ENCODE peak calls at places on chromosome 14, in five cellular contexts. One of them, this sample, is unnamed.

GRCh38 chr14:22339277-22339676 is 249.7 kb downstream of the DAD1 start:
- DNase-seq in suprapubic skin: peak
- DNase-seq in GM12891: no peak
- DNase-seq in HCT116: no peak
- DNase-seq in esophagus muscularis mucosa: no peak
- DNase-seq in this sample: no peak

GRCh38 chr14:90495357-90496276 is 98.8 kb downstream of the CALM1 start:
- DNase-seq in suprapubic skin: no peak
- DNase-seq in HCT116: no peak
- DNase-seq in GM12891: peak
- DNase-seq in esophagus muscularis mucosa: no peak
- DNase-seq in this sample: no peak

GRCh38 chr14:61891810-61892209 is 129.6 kb downstream of the SNAPC1 start:
- DNase-seq in suprapubic skin: no peak
- DNase-seq in GM12891: no peak
- DNase-seq in esophagus muscularis mucosa: no peak
- DNase-seq in HCT116: no peak
- DNase-seq in this sample: no peak

GRCh38 chr14:93090826-93091583 is 24.7 kb downstream of the ITPK1 start:
- DNase-seq in suprapubic skin: no peak
- DNase-seq in GM12891: no peak
- DNase-seq in esophagus muscularis mucosa: no peak
- DNase-seq in HCT116: no peak
- DNase-seq in this sample: no peak

GRCh38 chr14:93303659-93304058 is 29.2 kb downstream of the BTBD7 start:
- DNase-seq in esophagus muscularis mucosa: no peak
- DNase-seq in GM12891: no peak
- DNase-seq in HCT116: no peak
- DNase-seq in suprapubic skin: no peak
- DNase-seq in this sample: no peak

GRCh38 chr14:92692822-92693226 is 55.6 kb downstream of the LGMN start:
- DNase-seq in GM12891: no peak
- DNase-seq in esophagus muscularis mucosa: no peak
- DNase-seq in suprapubic skin: no peak
- DNase-seq in HCT116: no peak
- DNase-seq in this sample: peak

GRCh38 chr14:50366589-50366988 is 30.1 kb downstream of the CDKL1 start:
- DNase-seq in suprapubic skin: no peak
- DNase-seq in esophagus muscularis mucosa: no peak
- DNase-seq in HCT116: no peak
- DNase-seq in GM12891: no peak
- DNase-seq in this sample: no peak

GRCh38 chr14:73743431-73743931 is 29.3 kb upstream of the PNMA1 start:
- DNase-seq in esophagus muscularis mucosa: no peak
- DNase-seq in HCT116: no peak
- DNase-seq in GM12891: peak
- DNase-seq in suprapubic skin: peak
- DNase-seq in this sample: no peak

GRCh38 chr14:49173765-49174373 is 412.3 kb downstream of the RPS29 start:
- DNase-seq in suprapubic skin: no peak
- DNase-seq in HCT116: peak
- DNase-seq in esophagus muscularis mucosa: no peak
- DNase-seq in GM12891: peak
- DNase-seq in this sample: no peak

GRCh38 chr14:54893151-54893760 is 9.4 kb downstream of the GCH1 start:
- DNase-seq in HCT116: peak
- DNase-seq in suprapubic skin: no peak
- DNase-seq in esophagus muscularis mucosa: no peak
- DNase-seq in GM12891: no peak
- DNase-seq in this sample: no peak

GRCh38 chr14:88352299-88353097 is 29.4 kb upstream of the KCNK10 start:
- DNase-seq in GM12891: no peak
- DNase-seq in esophagus muscularis mucosa: no peak
- DNase-seq in HCT116: no peak
- DNase-seq in suprapubic skin: no peak
- DNase-seq in this sample: no peak

GRCh38 chr14:28766505-28767238 is at the start of gene FOXG1:
- DNase-seq in suprapubic skin: no peak
- DNase-seq in esophagus muscularis mucosa: no peak
- DNase-seq in GM12891: peak
- DNase-seq in HCT116: no peak
- DNase-seq in this sample: no peak

GRCh38 chr14:85195872-85196477 is 334.0 kb upstream of the FLRT2 start:
- DNase-seq in GM12891: no peak
- DNase-seq in suprapubic skin: no peak
- DNase-seq in esophagus muscularis mucosa: no peak
- DNase-seq in HCT116: no peak
- DNase-seq in this sample: no peak

GRCh38 chr14:65335548-65335947 is 77.0 kb upstream of the FUT8 start:
- DNase-seq in HCT116: no peak
- DNase-seq in esophagus muscularis mucosa: no peak
- DNase-seq in GM12891: no peak
- DNase-seq in suprapubic skin: no peak
- DNase-seq in this sample: no peak

GRCh38 chr14:90375934-90376333 is 20.9 kb upstream of the CALM1 start:
- DNase-seq in esophagus muscularis mucosa: no peak
- DNase-seq in GM12891: no peak
- DNase-seq in HCT116: no peak
- DNase-seq in suprapubic skin: no peak
- DNase-seq in this sample: no peak

GRCh38 chr14:65277027-65277426 is 135.5 kb upstream of the FUT8 start:
- DNase-seq in GM12891: no peak
- DNase-seq in HCT116: no peak
- DNase-seq in suprapubic skin: no peak
- DNase-seq in esophagus muscularis mucosa: no peak
- DNase-seq in this sample: no peak

GRCh38 chr14:27190286-27190685 is 592.5 kb upstream of the NOVA1 start:
- DNase-seq in GM12891: no peak
- DNase-seq in esophagus muscularis mucosa: no peak
- DNase-seq in HCT116: no peak
- DNase-seq in suprapubic skin: no peak
- DNase-seq in this sample: no peak

GRCh38 chr14:77869350-77869749 is 69.4 kb downstream of the ADCK1 start:
- DNase-seq in GM12891: no peak
- DNase-seq in esophagus muscularis mucosa: no peak
- DNase-seq in suprapubic skin: no peak
- DNase-seq in HCT116: no peak
- DNase-seq in this sample: no peak

GRCh38 chr14:44438936-44439335 is 68.1 kb downstream of the FSCB start:
- DNase-seq in esophagus muscularis mucosa: no peak
- DNase-seq in HCT116: no peak
- DNase-seq in GM12891: no peak
- DNase-seq in suprapubic skin: no peak
- DNase-seq in this sample: no peak

GRCh38 chr14:93207468-93208308 is 632 bp downstream of the UBR7 start:
- DNase-seq in suprapubic skin: no peak
- DNase-seq in GM12891: no peak
- DNase-seq in esophagus muscularis mucosa: no peak
- DNase-seq in HCT116: no peak
- DNase-seq in this sample: no peak

GRCh38 chr14:60845523-60845922 is 111.0 kb downstream of the MNAT1 start:
- DNase-seq in esophagus muscularis mucosa: no peak
- DNase-seq in GM12891: peak
- DNase-seq in HCT116: no peak
- DNase-seq in suprapubic skin: no peak
- DNase-seq in this sample: no peak

GRCh38 chr14:89588016-89588415 is 171.0 kb upstream of the FOXN3 start:
- DNase-seq in suprapubic skin: no peak
- DNase-seq in esophagus muscularis mucosa: no peak
- DNase-seq in HCT116: no peak
- DNase-seq in GM12891: no peak
- DNase-seq in this sample: no peak

GRCh38 chr14:92348154-92348553 is 25.2 kb downstream of the SLC24A4 start:
- DNase-seq in GM12891: no peak
- DNase-seq in HCT116: no peak
- DNase-seq in esophagus muscularis mucosa: no peak
- DNase-seq in suprapubic skin: no peak
- DNase-seq in this sample: no peak

DNA sequence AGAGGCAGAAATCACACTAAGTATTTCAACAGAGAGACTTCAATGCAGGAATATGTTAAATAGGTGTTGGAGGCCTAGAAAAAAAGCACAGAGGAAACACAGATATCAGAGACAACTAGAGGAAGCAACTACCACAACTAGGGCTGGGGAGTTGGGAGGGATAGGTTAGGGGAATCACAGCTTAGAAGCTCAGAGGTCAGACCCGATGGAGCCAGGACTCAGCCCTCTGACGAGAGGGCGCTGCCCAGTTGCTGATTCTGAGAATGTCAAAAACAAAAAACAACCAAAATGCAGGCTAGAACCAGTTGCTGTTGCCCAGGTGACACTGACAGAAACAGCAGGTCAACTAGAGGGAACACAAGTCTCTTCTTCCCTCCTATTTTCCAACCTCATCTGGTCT is 2.9 kb upstream of the GARIN2 start:
- DNase-seq in suprapubic skin: no peak
- DNase-seq in HCT116: no peak
- DNase-seq in esophagus muscularis mucosa: no peak
- DNase-seq in GM12891: no peak
- DNase-seq in this sample: no peak
- TF ChIP-seq POLR2AphosphoS5 in suprapubic skin: no peak
- TF ChIP-seq POLR2AphosphoS5 in HCT116: no peak
- TF ChIP-seq POLR2AphosphoS5 in esophagus muscularis mucosa: no peak
- TF ChIP-seq POLR2AphosphoS5 in GM12891: no peak
- TF ChIP-seq POLR2AphosphoS5 in this sample: no peak

GRCh38 chr14:52694761-52695480 is 437 bp downstream of the ERO1A start:
- DNase-seq in esophagus muscularis mucosa: no peak
- DNase-seq in GM12891: peak
- DNase-seq in suprapubic skin: no peak
- DNase-seq in HCT116: no peak
- DNase-seq in this sample: no peak

GRCh38 chr14:52693004-52693403 is 2.4 kb downstream of the ERO1A start:
- DNase-seq in HCT116: no peak
- DNase-seq in esophagus muscularis mucosa: no peak
- DNase-seq in GM12891: no peak
- DNase-seq in suprapubic skin: no peak
- DNase-seq in this sample: no peak

GRCh38 chr14:52695481-52696091 is at the start of gene ERO1A:
- DNase-seq in suprapubic skin: peak
- DNase-seq in HCT116: no peak
- DNase-seq in GM12891: peak
- DNase-seq in esophagus muscularis mucosa: peak
- DNase-seq in this sample: peak

GRCh38 chr14:52692248-52692962 is 3.0 kb downstream of the ERO1A start:
- DNase-seq in HCT116: no peak
- DNase-seq in esophagus muscularis mucosa: no peak
- DNase-seq in GM12891: no peak
- DNase-seq in suprapubic skin: no peak
- DNase-seq in this sample: no peak

GRCh38 chr14:52693532-52693931 is 1.8 kb downstream of the ERO1A start:
- DNase-seq in esophagus muscularis mucosa: no peak
- DNase-seq in GM12891: no peak
- DNase-seq in suprapubic skin: no peak
- DNase-seq in HCT116: no peak
- DNase-seq in this sample: no peak
- TF ChIP-seq POLR2AphosphoS5 in esophagus muscularis mucosa: no peak
- TF ChIP-seq POLR2AphosphoS5 in GM12891: no peak
- TF ChIP-seq POLR2AphosphoS5 in suprapubic skin: no peak
- TF ChIP-seq POLR2AphosphoS5 in HCT116: no peak
- TF ChIP-seq POLR2AphosphoS5 in this sample: no peak

DNA sequence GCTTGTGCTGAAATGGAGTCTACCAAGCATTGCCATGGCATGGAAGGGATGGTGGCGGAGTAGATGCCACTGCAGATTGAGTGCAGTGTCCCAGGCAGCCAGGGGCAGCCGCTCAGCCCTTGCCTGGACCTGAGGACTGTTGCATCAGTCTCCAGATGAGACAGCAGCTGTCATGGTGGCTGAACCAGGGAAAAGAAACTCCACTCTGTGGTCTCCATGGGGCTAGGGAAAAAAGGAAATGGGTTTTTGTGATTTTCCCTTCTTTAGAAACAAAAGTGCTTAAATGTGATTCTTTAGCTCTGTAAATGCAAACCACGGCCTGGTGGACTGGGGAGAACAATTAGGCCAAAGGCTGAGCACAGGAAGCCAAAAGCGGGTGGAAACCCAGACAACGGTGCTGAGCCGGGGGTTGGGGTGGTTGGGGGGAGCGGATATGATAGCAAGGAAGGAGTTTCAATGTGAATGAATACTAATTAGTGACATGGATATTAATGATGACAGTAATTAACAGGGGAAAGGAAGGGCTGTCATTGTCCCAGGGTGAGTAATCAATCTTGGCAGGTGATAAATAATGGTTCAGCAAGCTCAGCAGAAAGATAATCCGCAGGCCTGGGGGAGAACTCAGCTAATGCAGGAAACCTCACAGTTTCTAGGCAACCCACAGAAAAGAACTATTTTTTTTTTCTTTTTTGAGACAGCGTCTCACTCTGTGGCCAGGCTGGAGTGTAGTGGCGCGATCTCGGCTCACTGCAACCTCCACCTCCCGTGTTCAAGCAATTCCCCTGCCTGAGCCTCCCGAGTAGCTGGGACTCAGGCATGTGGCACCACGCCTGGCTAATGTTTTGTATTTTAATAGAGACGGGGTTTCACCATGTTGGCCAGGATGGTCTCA is 442.6 kb downstream of the DPF3 start:
- DNase-seq in esophagus muscularis mucosa: no peak
- DNase-seq in GM12891: no peak
- DNase-seq in suprapubic skin: no peak
- DNase-seq in HCT116: no peak
- DNase-seq in this sample: no peak
- TF ChIP-seq POLR2AphosphoS5 in esophagus muscularis mucosa: no peak
- TF ChIP-seq POLR2AphosphoS5 in GM12891: no peak
- TF ChIP-seq POLR2AphosphoS5 in suprapubic skin: no peak
- TF ChIP-seq POLR2AphosphoS5 in HCT116: no peak
- TF ChIP-seq POLR2AphosphoS5 in this sample: no peak

DNA sequence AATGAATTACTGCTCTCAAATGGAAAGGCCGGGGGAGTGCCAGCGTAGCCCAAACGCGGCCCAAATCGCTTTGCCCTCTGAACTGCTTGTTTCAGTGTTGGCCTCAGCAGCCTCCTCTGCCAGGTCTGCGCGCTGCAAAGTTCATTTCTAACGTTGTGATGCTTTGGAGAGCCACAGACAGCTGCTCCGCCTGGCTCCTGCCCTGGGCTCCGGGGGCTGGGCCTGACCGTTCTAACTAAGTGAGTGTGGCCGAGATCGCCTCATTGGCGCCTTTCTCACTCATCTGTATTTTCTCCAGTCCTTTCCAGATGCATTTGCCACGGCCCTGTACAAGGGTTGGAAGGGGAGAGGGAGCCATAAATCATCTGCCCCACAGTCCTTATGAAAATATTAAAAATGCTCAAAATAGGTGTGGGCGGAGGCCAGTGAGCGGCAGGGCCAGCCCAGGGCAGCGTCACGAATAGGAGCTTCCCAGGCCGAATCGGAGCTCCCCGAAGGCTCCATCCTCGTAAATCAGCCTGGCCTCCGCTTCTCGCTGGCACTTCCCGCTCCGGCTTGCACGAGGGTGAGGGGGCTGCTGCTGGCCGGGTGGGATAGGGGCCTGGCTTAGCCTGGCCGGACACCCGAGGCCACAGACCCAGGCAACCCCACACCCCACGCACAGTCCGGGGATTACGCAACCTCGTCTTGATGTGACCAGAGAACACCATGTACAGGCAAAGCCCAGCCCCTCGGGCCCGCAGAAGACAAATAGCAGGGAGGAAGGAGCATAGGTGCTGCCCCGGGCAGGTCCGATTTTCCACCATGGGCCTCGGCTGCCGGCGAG is 196.6 kb upstream of the DIO3 start:
- DNase-seq in HCT116: no peak
- DNase-seq in esophagus muscularis mucosa: peak
- DNase-seq in suprapubic skin: peak
- DNase-seq in GM12891: no peak
- DNase-seq in this sample: peak
- TF ChIP-seq POLR2AphosphoS5 in HCT116: no peak
- TF ChIP-seq POLR2AphosphoS5 in esophagus muscularis mucosa: peak
- TF ChIP-seq POLR2AphosphoS5 in suprapubic skin: no peak
- TF ChIP-seq POLR2AphosphoS5 in GM12891: no peak
- TF ChIP-seq POLR2AphosphoS5 in this sample: peak